ENCODE peak calls at places on chromosomes 2 and 18, in seven cellular contexts. G is GM23248, E is MM.1S, M is IMR-90, Y is neural progenitor cell, A is HCT116, S is mammary epithelial cell. V is an unnamed sample.
A peak's percentile ranks its signal among the peaks of the same experiment; 100 is the strongest.

GRCh38 chr2:176555781-176556180 is 286.5 kb downstream of the MTX2 start:
- DNase-seq in S (no peak), E (no peak), M (no peak), G (no peak), A (peak; percentile 16), Y (no peak), V (no peak)

GRCh38 chr2:6080837-6081541 is 388.8 kb downstream of the SOX11 start:
- DNase-seq in M (no peak), Y (no peak), A (no peak), E (no peak), S (no peak), G (no peak), V (peak; percentile 25)

GRCh38 chr2:10487144-10488104 is 39.3 kb upstream of the ODC1 start:
- DNase-seq in A (no peak), Y (no peak), G (peak; percentile 30), M (no peak), S (no peak), E (no peak), V (no peak)

GRCh38 chr18:35939166-35939565 is 33.3 kb upstream of the RMP24 start:
- DNase-seq in E (no peak), A (no peak), Y (peak; percentile 62), S (no peak), M (no peak), G (no peak), V (no peak)

GRCh38 chr2:151410485-151410833 is 757 bp downstream of the RIF1 start:
- DNase-seq in Y (peak; percentile 57), G (peak; percentile 57), S (peak; percentile 57), A (no peak), E (peak; percentile 69), M (peak; percentile 5), V (peak; percentile 25)

GRCh38 chr2:102110596-102111334 is 31.8 kb upstream of the IL1R1 start:
- DNase-seq in G (peak; percentile 61), S (no peak), A (no peak), E (no peak), M (no peak), Y (no peak), V (no peak)

GRCh38 chr2:239192456-239192855 is 208.4 kb downstream of the HDAC4 start:
- DNase-seq in E (no peak), M (no peak), A (no peak), G (no peak), Y (no peak), S (no peak), V (no peak)

GRCh38 chr2:98759827-98760625 is 29.1 kb upstream of the MGAT4A start:
- DNase-seq in E (no peak), Y (no peak), S (no peak), G (no peak), M (no peak), A (no peak), V (no peak)

GRCh38 chr2:96325884-96326255 is 753 bp downstream of the ITPRIPL1 start:
- DNase-seq in S (no peak), A (no peak), Y (no peak), G (no peak), M (no peak), E (peak; percentile 39), V (no peak)

GRCh38 chr2:10478916-10479315 is 30.8 kb upstream of the ODC1 start:
- DNase-seq in S (no peak), G (no peak), M (no peak), A (no peak), E (no peak), Y (no peak), V (no peak)

GRCh38 chr2:216188268-216188850 is 79.2 kb downstream of the XRCC5 start:
- DNase-seq in A (no peak), S (no peak), E (no peak), M (no peak), G (peak; percentile 9), Y (no peak), V (no peak)

GRCh38 chr2:70118798-70119454 is 31.6 kb downstream of the PCBP1 start:
- DNase-seq in A (no peak), Y (peak; percentile 70), S (no peak), M (no peak), G (no peak), E (peak; percentile 37), V (no peak)

GRCh38 chr2:69554981-69555380 is 88.6 kb downstream of the AAK1 start:
- DNase-seq in M (no peak), E (no peak), A (no peak), S (peak; percentile 34), G (no peak), Y (no peak), V (no peak)

GRCh38 chr2:7956126-7956689 is 725.6 kb upstream of the ID2 start:
- DNase-seq in G (peak; percentile 38), A (no peak), Y (no peak), M (peak; percentile 30), E (no peak), S (no peak), V (peak; percentile 11)

GRCh38 chr18:41391616-41392610 is 563.1 kb upstream of the PIK3C3 start:
- DNase-seq in Y (peak; percentile 85), G (peak; percentile 80), E (peak; percentile 22), A (no peak), M (peak; percentile 70), S (peak; percentile 34), V (peak; percentile 73)

GRCh38 chr2:238589591-238590460 is 163.1 kb downstream of the ASB1 start:
- DNase-seq in G (no peak), A (no peak), S (no peak), Y (no peak), E (no peak), M (no peak), V (no peak)

GRCh38 chr2:37558622-37559021 is 112.8 kb downstream of the CDC42EP3 start:
- DNase-seq in A (no peak), E (no peak), S (no peak), G (no peak), Y (no peak), M (no peak), V (no peak)

GRCh38 chr18:23650963-23651927 is 11.5 kb downstream of the ANKRD29 start:
- DNase-seq in S (peak; percentile 81), G (peak; percentile 95), Y (no peak), E (no peak), A (no peak), M (peak; percentile 77), V (peak; percentile 60)

GRCh38 chr18:46755315-46756171 is 1.3 kb downstream of the ST8SIA5 start:
- DNase-seq in Y (peak; percentile 23), A (no peak), M (no peak), S (no peak), E (no peak), G (no peak), V (no peak)
- H3K9ac ChIP-seq in Y (no peak overlapping the region), A (no peak overlapping the region), M (no peak overlapping the region), S (no peak overlapping the region), E (no peak overlapping the region), G (no peak overlapping the region), V (no peak overlapping the region)

GRCh38 chr2:26243643-26244478 is 571 bp downstream of the HADHA start:
- DNase-seq in E (peak; percentile 48), G (peak; percentile 58), A (no peak), S (peak; percentile 62), Y (peak; percentile 40), M (peak; percentile 21), V (peak; percentile 50)
- H3K9ac ChIP-seq in E (peak overlapping the region; percentile 95), G (peak overlapping the region; percentile 97), A (peak overlapping the region; percentile 74), S (peak overlapping the region; percentile 91), Y (peak overlapping the region; percentile 63), M (peak overlapping the region; percentile 70), V (peak overlapping the region; percentile 95)

DNA sequence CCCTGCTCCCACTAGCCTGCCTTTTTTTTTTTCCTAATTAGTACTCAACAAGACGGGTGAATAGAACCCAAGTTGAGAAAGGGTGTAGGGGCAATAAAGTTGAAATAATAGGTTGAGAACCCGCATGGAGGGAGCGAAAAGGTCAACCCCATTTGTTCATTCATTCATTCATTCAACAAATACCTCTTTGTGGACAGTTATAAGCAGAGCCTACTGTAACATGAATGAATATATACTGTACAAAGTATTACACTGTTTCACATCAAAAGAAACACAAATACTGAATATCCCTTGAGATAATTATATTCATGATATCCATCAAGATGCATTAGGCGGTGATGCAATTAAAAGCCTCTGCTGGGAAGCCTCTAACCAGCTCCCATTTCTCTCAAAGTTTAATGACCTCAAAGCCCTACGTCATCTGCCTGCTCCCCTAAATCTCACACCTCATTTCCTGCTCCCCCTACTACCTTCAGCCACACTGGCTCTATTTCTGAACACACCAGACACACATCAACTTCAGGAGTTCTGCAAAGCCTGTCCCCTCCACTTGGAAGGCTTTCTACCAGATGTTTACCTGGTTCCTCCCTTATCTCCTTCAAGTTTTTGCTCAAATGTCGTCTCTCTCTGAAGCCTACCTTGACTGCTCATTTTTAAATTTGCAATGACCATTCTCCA is 1.4 kb upstream of the NBAS start:
- DNase-seq in E (no peak), G (no peak), A (no peak), M (no peak), S (no peak), Y (no peak), V (no peak)
- H3K9ac ChIP-seq in E (no peak overlapping the region), G (peak overlapping the region; percentile 98), A (no peak overlapping the region), M (no peak overlapping the region), S (no peak overlapping the region), Y (no peak overlapping the region), V (no peak overlapping the region)

GRCh38 chr2:119808516-119809147 is 48.9 kb downstream of the PTPN4 start:
- DNase-seq in E (no peak), M (no peak), S (no peak), Y (no peak), G (peak; percentile 58), A (no peak), V (no peak)

GRCh38 chr2:119810039-119810630 is 50.4 kb downstream of the PTPN4 start:
- DNase-seq in S (no peak), E (no peak), G (no peak), A (no peak), Y (no peak), M (no peak), V (no peak)

GRCh38 chr2:119814216-119814615 is 54.5 kb downstream of the PTPN4 start:
- DNase-seq in E (no peak), Y (no peak), A (no peak), M (no peak), S (no peak), G (no peak), V (no peak)

GRCh38 chr2:119809329-119810038 is 49.8 kb downstream of the PTPN4 start:
- DNase-seq in M (peak; percentile 89), A (no peak), S (no peak), E (no peak), Y (no peak), G (peak; percentile 95), V (peak; percentile 83)
- H3K9ac ChIP-seq in M (peak overlapping the region; percentile 13), A (no peak overlapping the region), S (no peak overlapping the region), E (no peak overlapping the region), Y (no peak overlapping the region), G (peak overlapping the region; percentile 63), V (no peak overlapping the region)